ENCODE peak calls at places on chromosomes 11 and 22, in four cellular contexts. One of them, this sample, is unnamed.

GRCh38 chr22:39947488-39948216 is 12.5 kb upstream of the TMA7B start:
- DNase-seq in stimulated activated CD4-positive, alpha-beta T cell treated with anti-CD3 and anti-CD28 coated beads, Interleukin-4, amount 100 ng/mL, for 48 hours: no peak
- DNase-seq in HS-27A: no peak
- DNase-seq in effector CD4-positive, alpha-beta T cell: no peak
- DNase-seq in this sample: no peak

GRCh38 chr11:84962018-84962417 is 665.1 kb downstream of the DLG2 start:
- DNase-seq in stimulated activated CD4-positive, alpha-beta T cell treated with anti-CD3 and anti-CD28 coated beads, Interleukin-4, amount 100 ng/mL, for 48 hours: no peak
- DNase-seq in HS-27A: no peak
- DNase-seq in effector CD4-positive, alpha-beta T cell: no peak
- DNase-seq in this sample: no peak

GRCh38 chr11:128686745-128687177 is 7.1 kb upstream of the FLI1 start:
- DNase-seq in stimulated activated CD4-positive, alpha-beta T cell treated with anti-CD3 and anti-CD28 coated beads, Interleukin-4, amount 100 ng/mL, for 48 hours: no peak
- DNase-seq in HS-27A: no peak
- DNase-seq in effector CD4-positive, alpha-beta T cell: peak; percentile 32
- DNase-seq in this sample: peak; percentile 53

GRCh38 chr11:10017050-10017449 is 277.0 kb downstream of the SBF2 start:
- DNase-seq in stimulated activated CD4-positive, alpha-beta T cell treated with anti-CD3 and anti-CD28 coated beads, Interleukin-4, amount 100 ng/mL, for 48 hours: no peak
- DNase-seq in HS-27A: no peak
- DNase-seq in effector CD4-positive, alpha-beta T cell: no peak
- DNase-seq in this sample: no peak

GRCh38 chr11:71580057-71581003 is 2.3 kb downstream of the KRTAP5-11 start:
- DNase-seq in stimulated activated CD4-positive, alpha-beta T cell treated with anti-CD3 and anti-CD28 coated beads, Interleukin-4, amount 100 ng/mL, for 48 hours: peak; percentile 7
- DNase-seq in HS-27A: peak; percentile 9
- DNase-seq in effector CD4-positive, alpha-beta T cell: no peak
- DNase-seq in this sample: no peak

GRCh38 chr11:74559934-74560309 is 32.5 kb upstream of the POLD3 start:
- DNase-seq in stimulated activated CD4-positive, alpha-beta T cell treated with anti-CD3 and anti-CD28 coated beads, Interleukin-4, amount 100 ng/mL, for 48 hours: no peak
- DNase-seq in HS-27A: no peak
- DNase-seq in effector CD4-positive, alpha-beta T cell: no peak
- DNase-seq in this sample: no peak

GRCh38 chr11:79940976-79941735 is 500.3 kb upstream of the TENM4 start:
- DNase-seq in stimulated activated CD4-positive, alpha-beta T cell treated with anti-CD3 and anti-CD28 coated beads, Interleukin-4, amount 100 ng/mL, for 48 hours: no peak
- DNase-seq in HS-27A: no peak
- DNase-seq in effector CD4-positive, alpha-beta T cell: no peak
- DNase-seq in this sample: no peak

GRCh38 chr22:19874307-19875060 is 19.8 kb upstream of the GNB1L start:
- DNase-seq in stimulated activated CD4-positive, alpha-beta T cell treated with anti-CD3 and anti-CD28 coated beads, Interleukin-4, amount 100 ng/mL, for 48 hours: no peak
- DNase-seq in HS-27A: no peak
- DNase-seq in effector CD4-positive, alpha-beta T cell: no peak
- DNase-seq in this sample: peak; percentile 46

GRCh38 chr11:78730267-78730824 is 155.7 kb upstream of the NARS2 start:
- DNase-seq in stimulated activated CD4-positive, alpha-beta T cell treated with anti-CD3 and anti-CD28 coated beads, Interleukin-4, amount 100 ng/mL, for 48 hours: no peak
- DNase-seq in HS-27A: no peak
- DNase-seq in effector CD4-positive, alpha-beta T cell: no peak
- DNase-seq in this sample: no peak

GRCh38 chr22:23888615-23889401 is 5.4 kb upstream of the MIF start:
- DNase-seq in stimulated activated CD4-positive, alpha-beta T cell treated with anti-CD3 and anti-CD28 coated beads, Interleukin-4, amount 100 ng/mL, for 48 hours: no peak
- DNase-seq in HS-27A: peak; percentile 12
- DNase-seq in effector CD4-positive, alpha-beta T cell: no peak
- DNase-seq in this sample: no peak

GRCh38 chr11:66339686-66340483 is 3.7 kb upstream of the RIN1 start:
- DNase-seq in stimulated activated CD4-positive, alpha-beta T cell treated with anti-CD3 and anti-CD28 coated beads, Interleukin-4, amount 100 ng/mL, for 48 hours: no peak
- DNase-seq in HS-27A: no peak
- DNase-seq in effector CD4-positive, alpha-beta T cell: no peak
- DNase-seq in this sample: no peak

GRCh38 chr11:46200537-46201281 is 76.8 kb upstream of the CREB3L1 start:
- DNase-seq in stimulated activated CD4-positive, alpha-beta T cell treated with anti-CD3 and anti-CD28 coated beads, Interleukin-4, amount 100 ng/mL, for 48 hours: no peak
- DNase-seq in HS-27A: no peak
- DNase-seq in effector CD4-positive, alpha-beta T cell: no peak
- DNase-seq in this sample: no peak

GRCh38 chr11:68002943-68003845 is 703 bp downstream of the UNC93B1 start:
- DNase-seq in stimulated activated CD4-positive, alpha-beta T cell treated with anti-CD3 and anti-CD28 coated beads, Interleukin-4, amount 100 ng/mL, for 48 hours: peak; percentile 26
- DNase-seq in HS-27A: no peak
- DNase-seq in effector CD4-positive, alpha-beta T cell: peak; percentile 50
- DNase-seq in this sample: peak; percentile 71

GRCh38 chr11:20647976-20648565 is 21.3 kb upstream of the NELL1 start:
- DNase-seq in stimulated activated CD4-positive, alpha-beta T cell treated with anti-CD3 and anti-CD28 coated beads, Interleukin-4, amount 100 ng/mL, for 48 hours: peak; percentile 10
- DNase-seq in HS-27A: peak; percentile 12
- DNase-seq in effector CD4-positive, alpha-beta T cell: peak; percentile 11
- DNase-seq in this sample: peak; percentile 25

GRCh38 chr22:19892249-19892879 is 37.7 kb upstream of the GNB1L start:
- DNase-seq in stimulated activated CD4-positive, alpha-beta T cell treated with anti-CD3 and anti-CD28 coated beads, Interleukin-4, amount 100 ng/mL, for 48 hours: peak; percentile 45
- DNase-seq in HS-27A: no peak
- DNase-seq in effector CD4-positive, alpha-beta T cell: peak; percentile 52
- DNase-seq in this sample: peak; percentile 21